ENCODE peak calls at places on chromosomes 13 and 19, in ten cellular contexts. One of them, this sample, is unnamed.
A peak's percentile ranks its signal among the peaks of the same experiment; 100 is the strongest.

GRCh38 chr19:3135961-3136683 is at the start of gene GNA15:
- DNase-seq in fibroblast of mammary gland: no peak
- DNase-seq in stomach: peak; percentile 61
- DNase-seq in fibroblast of pulmonary artery: no peak
- DNase-seq in LNCaP clone FGC: no peak
- DNase-seq in SK-N-SH: no peak
- DNase-seq in fibroblast of the aortic adventitia: no peak
- DNase-seq in upper lobe of left lung: peak; percentile 85
- DNase-seq in breast epithelium: peak; percentile 53
- DNase-seq in IMR-90: no peak
- DNase-seq in this sample: no peak

GRCh38 chr13:35703061-35703460 is 226.6 kb upstream of the MAB21L1 start:
- DNase-seq in fibroblast of mammary gland: peak; percentile 76
- DNase-seq in stomach: no peak
- DNase-seq in fibroblast of pulmonary artery: no peak
- DNase-seq in LNCaP clone FGC: no peak
- DNase-seq in SK-N-SH: no peak
- DNase-seq in fibroblast of the aortic adventitia: peak; percentile 53
- DNase-seq in upper lobe of left lung: no peak
- DNase-seq in breast epithelium: no peak
- DNase-seq in IMR-90: peak; percentile 8
- DNase-seq in this sample: no peak

GRCh38 chr19:33724723-33725060 is 72.0 kb upstream of the KCTD15 start:
- DNase-seq in fibroblast of mammary gland: no peak
- DNase-seq in stomach: no peak
- DNase-seq in fibroblast of pulmonary artery: no peak
- DNase-seq in LNCaP clone FGC: no peak
- DNase-seq in SK-N-SH: peak; percentile 67
- DNase-seq in fibroblast of the aortic adventitia: no peak
- DNase-seq in upper lobe of left lung: no peak
- DNase-seq in breast epithelium: no peak
- DNase-seq in IMR-90: no peak
- DNase-seq in this sample: no peak

GRCh38 chr13:33544308-33544707 is 258.8 kb upstream of the STARD13 start:
- DNase-seq in fibroblast of mammary gland: no peak
- DNase-seq in stomach: no peak
- DNase-seq in fibroblast of pulmonary artery: no peak
- DNase-seq in LNCaP clone FGC: no peak
- DNase-seq in SK-N-SH: no peak
- DNase-seq in fibroblast of the aortic adventitia: no peak
- DNase-seq in upper lobe of left lung: no peak
- DNase-seq in breast epithelium: no peak
- DNase-seq in IMR-90: no peak
- DNase-seq in this sample: no peak

GRCh38 chr13:59346861-59347470 is 816.8 kb downstream of the DIAPH3 start:
- DNase-seq in fibroblast of mammary gland: no peak
- DNase-seq in stomach: no peak
- DNase-seq in fibroblast of pulmonary artery: no peak
- DNase-seq in LNCaP clone FGC: no peak
- DNase-seq in SK-N-SH: no peak
- DNase-seq in fibroblast of the aortic adventitia: no peak
- DNase-seq in upper lobe of left lung: no peak
- DNase-seq in breast epithelium: no peak
- DNase-seq in IMR-90: no peak
- DNase-seq in this sample: no peak

GRCh38 chr13:40986328-40986856 is 32.7 kb downstream of the ELF1 start:
- DNase-seq in fibroblast of mammary gland: peak; percentile 48
- DNase-seq in stomach: no peak
- DNase-seq in fibroblast of pulmonary artery: no peak
- DNase-seq in LNCaP clone FGC: peak; percentile 70
- DNase-seq in SK-N-SH: no peak
- DNase-seq in fibroblast of the aortic adventitia: peak; percentile 59
- DNase-seq in upper lobe of left lung: no peak
- DNase-seq in breast epithelium: no peak
- DNase-seq in IMR-90: peak; percentile 76
- DNase-seq in this sample: no peak

GRCh38 chr19:40216777-40217026 is 1.5 kb downstream of the TTC9B start:
- DNase-seq in fibroblast of mammary gland: no peak
- DNase-seq in stomach: no peak
- DNase-seq in fibroblast of pulmonary artery: no peak
- DNase-seq in LNCaP clone FGC: no peak
- DNase-seq in SK-N-SH: no peak
- DNase-seq in fibroblast of the aortic adventitia: no peak
- DNase-seq in upper lobe of left lung: no peak
- DNase-seq in breast epithelium: no peak
- DNase-seq in IMR-90: no peak
- DNase-seq in this sample: no peak

GRCh38 chr13:41707192-41707858 is 250.0 kb downstream of the RGCC start:
- DNase-seq in fibroblast of mammary gland: peak; percentile 43
- DNase-seq in stomach: no peak
- DNase-seq in fibroblast of pulmonary artery: peak; percentile 51
- DNase-seq in LNCaP clone FGC: no peak
- DNase-seq in SK-N-SH: no peak
- DNase-seq in fibroblast of the aortic adventitia: peak; percentile 86
- DNase-seq in upper lobe of left lung: no peak
- DNase-seq in breast epithelium: no peak
- DNase-seq in IMR-90: no peak
- DNase-seq in this sample: no peak

GRCh38 chr19:51009061-51009891 is 7.9 kb upstream of the KLK8 start:
- DNase-seq in fibroblast of mammary gland: no peak
- DNase-seq in stomach: no peak
- DNase-seq in fibroblast of pulmonary artery: no peak
- DNase-seq in LNCaP clone FGC: no peak
- DNase-seq in SK-N-SH: peak; percentile 4
- DNase-seq in fibroblast of the aortic adventitia: no peak
- DNase-seq in upper lobe of left lung: no peak
- DNase-seq in breast epithelium: no peak
- DNase-seq in IMR-90: no peak
- DNase-seq in this sample: no peak

GRCh38 chr19:45468159-45468651 is 409 bp downstream of the FOSB start:
- DNase-seq in fibroblast of mammary gland: no peak
- DNase-seq in stomach: peak; percentile 35
- DNase-seq in fibroblast of pulmonary artery: no peak
- DNase-seq in LNCaP clone FGC: no peak
- DNase-seq in SK-N-SH: no peak
- DNase-seq in fibroblast of the aortic adventitia: no peak
- DNase-seq in upper lobe of left lung: no peak
- DNase-seq in breast epithelium: no peak
- DNase-seq in IMR-90: no peak
- DNase-seq in this sample: no peak
- TF ChIP-seq CTCF in fibroblast of mammary gland: peak; percentile 19
- TF ChIP-seq CTCF in stomach: no peak
- TF ChIP-seq CTCF in fibroblast of pulmonary artery: no peak
- TF ChIP-seq CTCF in LNCaP clone FGC: no peak
- TF ChIP-seq CTCF in SK-N-SH: no peak
- TF ChIP-seq CTCF in fibroblast of the aortic adventitia: peak; percentile 12
- TF ChIP-seq CTCF in upper lobe of left lung: no peak
- TF ChIP-seq CTCF in breast epithelium: peak; percentile 15
- TF ChIP-seq CTCF in IMR-90: no peak
- TF ChIP-seq CTCF in this sample: no peak

GRCh38 chr13:74197686-74198085 is 63.5 kb upstream of the KLF12 start:
- DNase-seq in fibroblast of mammary gland: no peak
- DNase-seq in stomach: no peak
- DNase-seq in fibroblast of pulmonary artery: no peak
- DNase-seq in LNCaP clone FGC: no peak
- DNase-seq in SK-N-SH: no peak
- DNase-seq in fibroblast of the aortic adventitia: no peak
- DNase-seq in upper lobe of left lung: no peak
- DNase-seq in breast epithelium: no peak
- DNase-seq in IMR-90: no peak
- DNase-seq in this sample: no peak

GRCh38 chr13:74191036-74191809 is 57.0 kb upstream of the KLF12 start:
- DNase-seq in fibroblast of mammary gland: no peak
- DNase-seq in stomach: no peak
- DNase-seq in fibroblast of pulmonary artery: no peak
- DNase-seq in LNCaP clone FGC: no peak
- DNase-seq in SK-N-SH: no peak
- DNase-seq in fibroblast of the aortic adventitia: no peak
- DNase-seq in upper lobe of left lung: no peak
- DNase-seq in breast epithelium: no peak
- DNase-seq in IMR-90: peak; percentile 32
- DNase-seq in this sample: no peak

GRCh38 chr13:74194856-74195255 is 60.7 kb upstream of the KLF12 start:
- DNase-seq in fibroblast of mammary gland: no peak
- DNase-seq in stomach: no peak
- DNase-seq in fibroblast of pulmonary artery: no peak
- DNase-seq in LNCaP clone FGC: no peak
- DNase-seq in SK-N-SH: no peak
- DNase-seq in fibroblast of the aortic adventitia: no peak
- DNase-seq in upper lobe of left lung: no peak
- DNase-seq in breast epithelium: no peak
- DNase-seq in IMR-90: no peak
- DNase-seq in this sample: no peak

GRCh38 chr13:74187564-74187963 is 53.4 kb upstream of the KLF12 start:
- DNase-seq in fibroblast of mammary gland: peak; percentile 52
- DNase-seq in stomach: no peak
- DNase-seq in fibroblast of pulmonary artery: no peak
- DNase-seq in LNCaP clone FGC: no peak
- DNase-seq in SK-N-SH: no peak
- DNase-seq in fibroblast of the aortic adventitia: no peak
- DNase-seq in upper lobe of left lung: no peak
- DNase-seq in breast epithelium: no peak
- DNase-seq in IMR-90: peak; percentile 42
- DNase-seq in this sample: no peak

GRCh38 chr13:74193391-74193790 is 59.2 kb upstream of the KLF12 start:
- DNase-seq in fibroblast of mammary gland: no peak
- DNase-seq in stomach: no peak
- DNase-seq in fibroblast of pulmonary artery: no peak
- DNase-seq in LNCaP clone FGC: no peak
- DNase-seq in SK-N-SH: no peak
- DNase-seq in fibroblast of the aortic adventitia: no peak
- DNase-seq in upper lobe of left lung: no peak
- DNase-seq in breast epithelium: no peak
- DNase-seq in IMR-90: no peak
- DNase-seq in this sample: no peak
- H3K4me3 ChIP-seq in fibroblast of mammary gland: no peak overlapping the region
- H3K4me3 ChIP-seq in stomach: no peak overlapping the region
- H3K4me3 ChIP-seq in fibroblast of pulmonary artery: no peak overlapping the region
- H3K4me3 ChIP-seq in LNCaP clone FGC: no peak overlapping the region
- H3K4me3 ChIP-seq in SK-N-SH: no peak overlapping the region
- H3K4me3 ChIP-seq in fibroblast of the aortic adventitia: no peak overlapping the region
- H3K4me3 ChIP-seq in upper lobe of left lung: no peak overlapping the region
- H3K4me3 ChIP-seq in breast epithelium: no peak overlapping the region
- H3K4me3 ChIP-seq in IMR-90: no peak overlapping the region
- H3K4me3 ChIP-seq in this sample: no peak overlapping the region

GRCh38 chr19:532578-533484 is 1.3 kb downstream of the CDC34 start:
- DNase-seq in fibroblast of mammary gland: peak; percentile 74
- DNase-seq in stomach: peak; percentile 85
- DNase-seq in fibroblast of pulmonary artery: peak; percentile 73
- DNase-seq in LNCaP clone FGC: peak; percentile 35
- DNase-seq in SK-N-SH: peak; percentile 80
- DNase-seq in fibroblast of the aortic adventitia: peak; percentile 73
- DNase-seq in upper lobe of left lung: peak; percentile 65
- DNase-seq in breast epithelium: peak; percentile 54
- DNase-seq in IMR-90: peak; percentile 64
- DNase-seq in this sample: peak; percentile 18

GRCh38 chr19:533485-534058 is 2.0 kb downstream of the CDC34 start:
- DNase-seq in fibroblast of mammary gland: no peak
- DNase-seq in stomach: no peak
- DNase-seq in fibroblast of pulmonary artery: no peak
- DNase-seq in LNCaP clone FGC: no peak
- DNase-seq in SK-N-SH: no peak
- DNase-seq in fibroblast of the aortic adventitia: no peak
- DNase-seq in upper lobe of left lung: no peak
- DNase-seq in breast epithelium: no peak
- DNase-seq in IMR-90: no peak
- DNase-seq in this sample: no peak

GRCh38 chr19:530133-531008 is 1.2 kb upstream of the CDC34 start:
- DNase-seq in fibroblast of mammary gland: no peak
- DNase-seq in stomach: no peak
- DNase-seq in fibroblast of pulmonary artery: no peak
- DNase-seq in LNCaP clone FGC: no peak
- DNase-seq in SK-N-SH: no peak
- DNase-seq in fibroblast of the aortic adventitia: no peak
- DNase-seq in upper lobe of left lung: no peak
- DNase-seq in breast epithelium: no peak
- DNase-seq in IMR-90: no peak
- DNase-seq in this sample: no peak

GRCh38 chr19:531753-532571 is at the start of gene CDC34:
- DNase-seq in fibroblast of mammary gland: no peak
- DNase-seq in stomach: no peak
- DNase-seq in fibroblast of pulmonary artery: no peak
- DNase-seq in LNCaP clone FGC: no peak
- DNase-seq in SK-N-SH: peak; percentile 68
- DNase-seq in fibroblast of the aortic adventitia: no peak
- DNase-seq in upper lobe of left lung: no peak
- DNase-seq in breast epithelium: no peak
- DNase-seq in IMR-90: no peak
- DNase-seq in this sample: no peak

DNA sequence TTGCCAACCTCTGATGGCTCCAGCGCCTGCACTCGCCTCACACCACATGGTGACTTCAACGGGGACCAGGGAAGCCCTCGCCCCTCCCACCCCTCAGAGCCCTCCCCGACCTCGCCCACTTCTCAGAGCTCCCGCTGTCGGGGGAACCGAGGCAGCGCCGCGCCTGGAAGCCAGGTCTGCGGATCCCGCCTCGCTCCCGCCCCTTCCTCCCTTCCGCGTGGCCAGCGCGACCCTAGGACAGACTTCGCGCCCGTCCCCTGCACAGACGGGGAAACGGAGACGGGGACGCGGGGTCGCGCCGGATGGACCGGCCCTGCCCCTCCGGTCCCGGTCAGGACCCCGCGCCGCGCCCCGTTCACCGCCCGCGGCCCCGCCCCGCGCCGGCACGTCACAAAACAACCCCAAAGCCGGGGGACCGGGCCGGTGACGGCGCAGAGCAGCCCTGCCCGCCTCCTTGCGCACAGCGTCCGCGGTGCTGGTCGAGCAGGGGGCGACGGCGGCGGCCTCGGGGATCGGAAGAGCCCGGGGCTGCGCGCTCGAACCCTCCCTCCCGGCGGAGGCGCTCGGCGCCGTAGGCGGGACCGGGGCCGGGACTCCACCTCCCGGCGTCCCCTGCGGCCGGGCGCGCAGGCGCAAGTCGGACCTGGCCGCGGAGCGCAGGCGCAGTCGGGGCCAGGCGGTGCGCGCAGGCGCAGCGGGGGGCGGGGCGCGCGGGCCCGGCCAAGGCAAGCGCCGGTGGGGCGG is 379 bp upstream of the CDC34 start:
- DNase-seq in fibroblast of mammary gland: peak; percentile 72
- DNase-seq in stomach: peak; percentile 88
- DNase-seq in fibroblast of pulmonary artery: peak; percentile 82
- DNase-seq in LNCaP clone FGC: no peak
- DNase-seq in SK-N-SH: peak; percentile 99
- DNase-seq in fibroblast of the aortic adventitia: peak; percentile 74
- DNase-seq in upper lobe of left lung: peak; percentile 74
- DNase-seq in breast epithelium: peak; percentile 79
- DNase-seq in IMR-90: peak; percentile 76
- DNase-seq in this sample: no peak
- TF ChIP-seq CTCF in fibroblast of mammary gland: no peak
- TF ChIP-seq CTCF in stomach: no peak
- TF ChIP-seq CTCF in fibroblast of pulmonary artery: no peak
- TF ChIP-seq CTCF in LNCaP clone FGC: peak; percentile 20
- TF ChIP-seq CTCF in SK-N-SH: no peak
- TF ChIP-seq CTCF in fibroblast of the aortic adventitia: no peak
- TF ChIP-seq CTCF in upper lobe of left lung: no peak
- TF ChIP-seq CTCF in breast epithelium: no peak
- TF ChIP-seq CTCF in IMR-90: peak; percentile 8
- TF ChIP-seq CTCF in this sample: no peak

GRCh38 chr13:25214371-25215252 is 42.5 kb upstream of the AMER2 start:
- DNase-seq in fibroblast of mammary gland: peak; percentile 73
- DNase-seq in stomach: no peak
- DNase-seq in fibroblast of pulmonary artery: peak; percentile 55
- DNase-seq in LNCaP clone FGC: no peak
- DNase-seq in SK-N-SH: no peak
- DNase-seq in fibroblast of the aortic adventitia: peak; percentile 34
- DNase-seq in upper lobe of left lung: no peak
- DNase-seq in breast epithelium: no peak
- DNase-seq in IMR-90: peak; percentile 21
- DNase-seq in this sample: peak; percentile 14
- H3K4me3 ChIP-seq in fibroblast of mammary gland: no peak overlapping the region
- H3K4me3 ChIP-seq in stomach: no peak overlapping the region
- H3K4me3 ChIP-seq in fibroblast of pulmonary artery: no peak overlapping the region
- H3K4me3 ChIP-seq in LNCaP clone FGC: no peak overlapping the region
- H3K4me3 ChIP-seq in SK-N-SH: no peak overlapping the region
- H3K4me3 ChIP-seq in fibroblast of the aortic adventitia: no peak overlapping the region
- H3K4me3 ChIP-seq in upper lobe of left lung: no peak overlapping the region
- H3K4me3 ChIP-seq in breast epithelium: no peak overlapping the region
- H3K4me3 ChIP-seq in IMR-90: no peak overlapping the region
- H3K4me3 ChIP-seq in this sample: no peak overlapping the region

This sample was measured in AG09309.